ENCODE peak calls at places on chromosome 20, in nine cellular contexts. C is A549; S is psoas muscle; R is GM23338; W is HepG2; Z is CD8-positive, alpha-beta T cell; V is right atrium auricular region; N is osteoblast; T is Panc1. D is an unnamed sample. For H3K4me1, the result is how much of the 10 kb centered on the place peaks cover.

GRCh38 chr20:32535316-32535952 is 49.7 kb downstream of the NOL4L start:
- DNase-seq in Z (peak), V (no peak), W (no peak), N (no peak), T (no peak), R (no peak), C (no peak), S (no peak), D (no peak)

GRCh38 chr20:47020231-47020630 is 125.6 kb downstream of the EYA2 start:
- DNase-seq in Z (no peak), R (no peak), T (no peak), W (no peak), S (no peak), V (no peak), C (no peak), N (no peak), D (no peak)

GRCh38 chr20:53751394-53752368 is 158.0 kb upstream of the ZNF217 start:
- DNase-seq in W (no peak), Z (peak), V (no peak), T (peak), S (no peak), R (no peak), C (no peak), N (no peak), D (no peak)

GRCh38 chr20:49484180-49485140 is 2.0 kb upstream of the KCNB1 start:
- DNase-seq in C (peak), N (peak), S (peak), T (no peak), V (peak), R (peak), Z (peak), W (peak), D (peak)

GRCh38 chr20:20663841-20664240 is 48.6 kb downstream of the RALGAPA2 start:
- DNase-seq in R (no peak), N (no peak), W (no peak), V (no peak), S (no peak), C (no peak), T (no peak), Z (no peak), D (no peak)

GRCh38 chr20:62797671-62798532 is 1.6 kb downstream of the MRGBP start:
- DNase-seq in N (no peak), W (no peak), C (no peak), Z (no peak), S (no peak), V (no peak), R (no peak), T (no peak), D (no peak)

GRCh38 chr20:62689861-62690644 is 18.6 kb upstream of the NTSR1 start:
- DNase-seq in T (no peak), V (no peak), S (no peak), W (no peak), N (no peak), C (no peak), R (no peak), Z (no peak), D (no peak)

GRCh38 chr20:18144541-18145099 is 7.0 kb downstream of the KAT14 start:
- DNase-seq in C (no peak), N (no peak), Z (no peak), T (no peak), V (no peak), S (no peak), R (peak), W (peak), D (no peak)

GRCh38 chr20:61661025-61661424 is 404.7 kb downstream of the TAF4 start:
- DNase-seq in T (no peak), C (no peak), W (no peak), R (no peak), S (no peak), Z (no peak), N (peak), V (no peak), D (no peak)

GRCh38 chr20:3037654-3038053 is 5.8 kb upstream of the GNRH2 start:
- DNase-seq in T (no peak), W (no peak), V (no peak), N (no peak), R (no peak), S (no peak), Z (no peak), C (no peak), D (no peak)

GRCh38 chr20:53934421-53935352 is 135.7 kb downstream of the BCAS1 start:
- DNase-seq in N (peak), R (peak), T (no peak), S (no peak), V (no peak), Z (peak), W (no peak), C (no peak), D (peak)

GRCh38 chr20:31474097-31474436 is 860 bp downstream of the DEFB124 start:
- DNase-seq in C (no peak), T (no peak), V (no peak), W (no peak), S (no peak), R (no peak), N (no peak), Z (no peak), D (no peak)

GRCh38 chr20:32672982-32673727 is 586 bp downstream of the C20orf203 start:
- DNase-seq in Z (peak), W (no peak), V (no peak), C (no peak), R (peak), T (no peak), S (no peak), N (peak), D (no peak)

GRCh38 chr20:32969356-32970114 is 34.7 kb downstream of the SUN5 start:
- DNase-seq in W (no peak), T (no peak), S (no peak), V (peak), C (no peak), Z (peak), R (no peak), N (no peak), D (no peak)

GRCh38 chr20:47295921-47296426 is 60.5 kb downstream of the ZMYND8 start:
- DNase-seq in C (no peak), S (no peak), R (no peak), N (no peak), Z (no peak), V (peak), T (peak), W (no peak), D (no peak)

GRCh38 chr20:57092900-57093238 is 173.6 kb downstream of the BMP7 start:
- DNase-seq in T (no peak), R (no peak), C (no peak), N (no peak), W (no peak), V (no peak), Z (no peak), S (no peak), D (no peak)
- H3K4me3 ChIP-seq in T (no peak), R (no peak), C (no peak), N (no peak), W (no peak), V (no peak), Z (no peak), S (no peak), D (no peak)

GRCh38 chr20:21808139-21808538 is 102.7 kb downstream of the PAX1 start:
- DNase-seq in N (no peak), T (no peak), C (no peak), Z (no peak), S (no peak), V (no peak), R (no peak), W (no peak), D (no peak)

GRCh38 chr20:21809961-21810523 is 104.6 kb downstream of the PAX1 start:
- DNase-seq in Z (no peak), N (peak), W (no peak), R (no peak), V (no peak), C (no peak), S (no peak), T (no peak), D (no peak)

GRCh38 chr20:21812384-21812783 is 106.9 kb downstream of the PAX1 start:
- DNase-seq in R (no peak), N (no peak), V (no peak), W (no peak), S (no peak), Z (no peak), C (no peak), T (no peak), D (no peak)

GRCh38 chr20:21804779-21805178 is 99.3 kb downstream of the PAX1 start:
- DNase-seq in N (no peak), V (no peak), R (no peak), T (no peak), S (no peak), C (no peak), W (no peak), Z (no peak), D (no peak)

GRCh38 chr20:21808863-21809664 is 103.6 kb downstream of the PAX1 start:
- DNase-seq in R (peak), T (no peak), W (peak), S (peak), Z (no peak), V (no peak), C (peak), N (peak), D (peak)
- TF ChIP-seq CTCF in R (peak), T (peak), W (peak), S (peak), Z (peak), V (peak), C (peak), N (peak), D (peak)

GRCh38 chr20:38841570-38841969 is 36.1 kb downstream of the PPP1R16B start:
- DNase-seq in R (no peak), W (no peak), S (no peak), T (no peak), N (no peak), C (no peak), Z (no peak), V (no peak), D (no peak)
- H3K4me1 ChIP-seq in R (under half), W (under half), S (under half), T (under half), N (under half), C (under half), Z (half or more), V (under half), D (under half)

DNA sequence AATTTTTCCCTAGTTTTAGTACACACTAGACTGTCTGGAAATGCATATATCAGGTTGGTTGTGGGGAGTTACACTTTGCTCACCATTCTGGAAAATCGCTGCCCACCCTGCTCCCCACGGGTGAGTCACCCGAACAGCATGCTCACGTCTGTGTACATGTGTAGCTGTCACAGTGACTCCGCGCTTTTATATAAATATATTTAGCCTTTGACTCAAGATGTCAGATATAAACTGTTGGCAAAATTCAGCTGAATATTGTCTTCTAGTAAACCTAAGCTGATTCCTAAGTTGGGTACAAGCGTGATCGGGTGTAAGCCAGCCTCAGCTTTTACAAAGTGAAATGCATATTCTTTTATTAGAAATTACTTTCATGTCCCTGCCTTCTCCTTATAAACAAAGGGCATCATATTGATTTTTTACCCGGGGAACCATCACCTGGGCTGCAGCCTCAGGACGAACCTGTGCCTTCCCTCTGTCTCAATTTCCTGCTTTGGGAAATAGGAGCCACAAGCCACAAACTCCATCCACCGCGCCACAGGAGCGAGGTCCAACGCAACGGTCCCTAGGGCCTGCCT is 4.3 kb downstream of the SDCBP2 start:
- DNase-seq in W (no peak), C (peak), S (no peak), R (no peak), Z (peak), V (no peak), N (peak), T (no peak), D (no peak)
- H3K4me3 ChIP-seq in W (peak), C (peak), S (peak), R (peak), Z (peak), V (peak), N (peak), T (peak), D (peak)

GRCh38 chr20:38665886-38666285 is 58.4 kb upstream of the SLC32A1 start:
- DNase-seq in R (no peak), Z (no peak), N (no peak), W (no peak), C (no peak), S (no peak), V (no peak), T (no peak), D (no peak)
- TF ChIP-seq CTCF in R (no peak), Z (no peak), N (no peak), W (no peak), C (no peak), S (no peak), V (no peak), T (no peak), D (no peak)

GRCh38 chr20:45367126-45367525 is 4.2 kb downstream of the SYS1 start:
- DNase-seq in T (no peak), S (no peak), C (no peak), W (no peak), V (no peak), Z (no peak), R (no peak), N (no peak), D (no peak)
- H3K4me1 ChIP-seq in T (under half), S (under half), C (under half), W (under half), V (under half), Z (under half), R (under half), N (under half), D (under half)

GRCh38 chr20:50848846-50849673 is 54.2 kb downstream of the BCAS4 start:
- DNase-seq in S (no peak), N (peak), Z (no peak), W (no peak), T (no peak), R (no peak), C (no peak), V (no peak), D (no peak)
- H3K4me3 ChIP-seq in S (peak), N (peak), Z (no peak), W (peak), T (peak), R (no peak), C (no peak), V (peak), D (peak)

DNA sequence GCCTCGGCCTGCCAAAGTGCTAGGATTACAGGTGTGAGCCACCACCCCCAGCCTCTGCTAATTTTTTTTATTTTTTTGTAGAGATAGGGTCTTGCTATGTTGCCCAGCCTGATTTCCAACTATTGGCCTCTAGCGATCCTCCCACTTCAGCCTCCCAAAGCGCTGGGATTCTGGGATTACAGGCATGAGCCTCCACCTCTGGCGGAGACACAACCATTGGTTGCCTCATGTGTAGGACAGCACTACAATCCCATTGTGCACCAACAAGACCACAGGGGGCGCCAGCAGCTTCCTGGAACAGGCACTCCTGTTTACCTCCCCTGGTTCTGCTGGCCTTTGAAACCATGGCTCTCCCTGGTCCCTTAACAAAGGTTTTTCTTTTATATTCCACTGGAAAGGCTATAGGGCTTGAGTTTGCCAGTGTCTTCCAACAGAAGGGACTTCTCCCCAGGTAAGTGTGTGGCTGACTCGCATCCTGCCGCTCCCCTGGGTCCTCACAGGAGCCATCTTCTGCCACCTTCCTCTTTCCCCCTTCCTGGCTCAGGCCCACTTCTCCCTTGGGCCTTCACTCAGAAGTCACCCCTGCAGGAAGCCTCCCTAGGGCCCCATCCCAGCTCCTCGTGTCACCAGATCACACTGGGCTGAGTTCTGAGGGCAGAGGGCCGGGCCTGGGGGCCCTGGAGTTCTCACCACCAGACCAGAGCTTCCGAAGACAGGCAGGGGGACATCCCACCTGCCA is 39.2 kb upstream of the TLDC2 start:
- DNase-seq in R (peak), V (no peak), T (peak), N (peak), W (peak), S (peak), C (peak), Z (no peak), D (no peak)
- TF ChIP-seq CTCF in R (peak), V (no peak), T (peak), N (peak), W (peak), S (no peak), C (peak), Z (no peak), D (peak)

GRCh38 chr20:57772349-57772964 is 62.6 kb upstream of the PMEPA1 start:
- DNase-seq in V (no peak), N (peak), C (peak), R (peak), T (peak), W (no peak), S (no peak), Z (no peak), D (no peak)

GRCh38 chr20:57773059-57773815 is 63.4 kb upstream of the PMEPA1 start:
- DNase-seq in N (no peak), S (no peak), R (no peak), Z (no peak), V (no peak), C (no peak), W (no peak), T (no peak), D (no peak)

GRCh38 chr20:57774111-57774880 is 64.5 kb upstream of the PMEPA1 start:
- DNase-seq in W (no peak), C (no peak), S (no peak), Z (no peak), T (no peak), N (no peak), R (no peak), V (no peak), D (no peak)

GRCh38 chr20:57777911-57778310 is 68.1 kb upstream of the PMEPA1 start:
- DNase-seq in W (no peak), Z (no peak), S (no peak), R (no peak), N (no peak), V (no peak), C (no peak), T (no peak), D (no peak)

DNA sequence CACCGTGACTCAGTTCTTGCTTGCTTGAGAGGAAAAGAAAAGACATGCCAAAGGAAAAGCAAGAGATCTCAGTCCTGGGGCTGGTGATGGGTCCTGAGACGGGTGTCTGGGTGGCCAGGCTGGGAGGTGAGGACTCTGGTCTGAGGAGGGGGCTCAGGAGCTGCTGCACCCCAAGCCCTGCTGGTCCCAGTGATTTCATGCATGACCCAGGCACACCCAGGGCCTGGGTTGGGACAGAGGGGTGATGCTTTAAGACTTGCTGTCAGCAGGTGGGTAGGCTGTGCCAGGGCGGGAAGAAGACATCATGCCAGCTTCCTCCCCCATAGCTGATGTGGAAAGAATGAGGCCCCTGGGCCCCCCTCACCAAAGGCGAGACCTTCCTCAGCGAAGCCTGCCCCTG is 65.1 kb upstream of the PMEPA1 start:
- DNase-seq in T (no peak), N (no peak), C (no peak), R (no peak), W (no peak), Z (no peak), S (no peak), V (no peak), D (no peak)
- H3K4me1 ChIP-seq in T (under half), N (under half), C (half or more), R (under half), W (under half), Z (under half), S (under half), V (under half), D (under half)

GRCh38 chr20:36988494-36988966 is 37.0 kb upstream of the SAMHD1 start:
- DNase-seq in N (no peak), C (no peak), V (no peak), R (no peak), T (no peak), S (no peak), W (no peak), Z (peak), D (no peak)
- H3K4me3 ChIP-seq in N (no peak), C (no peak), V (no peak), R (no peak), T (no peak), S (no peak), W (no peak), Z (no peak), D (no peak)

D was measured in left ventricle myocardium inferior.